ENCODE peak calls at places on chromosomes 1 and 21, in five cellular contexts. D is transverse colon, Q is uterus, T is prostate gland, S is tibial nerve. G is an unnamed sample.

GRCh38 chr1:6519935-6520621 is 28.6 kb upstream of the PLEKHG5 start:
- DNase-seq in Q (no peak), D (no peak), T (peak; percentile 65), S (no peak), G (no peak)

GRCh38 chr1:150272379-150272840 is at the start of gene C1orf54:
- DNase-seq in D (peak; percentile 26), T (no peak), S (peak; percentile 63), Q (peak; percentile 62), G (no peak)

GRCh38 chr1:233109121-233109520 is 158.7 kb downstream of the NTPCR start:
- DNase-seq in S (no peak), T (no peak), D (no peak), Q (no peak), G (no peak)

GRCh38 chr1:175539986-175540385 is 203.4 kb downstream of the TNR start:
- DNase-seq in S (no peak), D (no peak), Q (no peak), T (no peak), G (no peak)

GRCh38 chr1:63894627-63895256 is 120.9 kb downstream of the ROR1 start:
- DNase-seq in T (no peak), Q (no peak), S (no peak), D (no peak), G (no peak)

GRCh38 chr1:24036080-24036479 is 56.0 kb upstream of the SRSF10 start:
- DNase-seq in D (no peak), Q (no peak), S (no peak), T (no peak), G (no peak)

GRCh38 chr21:45876381-45877159 is 105.0 kb upstream of the COL6A1 start:
- DNase-seq in T (no peak), D (no peak), S (no peak), Q (peak; percentile 30), G (no peak)

GRCh38 chr1:152679454-152679853 is 4.4 kb downstream of the LCE2C start:
- DNase-seq in Q (no peak), T (no peak), D (no peak), S (no peak), G (no peak)

GRCh38 chr21:31279986-31280385 is 64.1 kb downstream of the TIAM1 start:
- DNase-seq in S (no peak), D (no peak), Q (no peak), T (no peak), G (no peak)

GRCh38 chr1:47859092-47859743 is 138.0 kb downstream of the TRABD2B start:
- DNase-seq in S (no peak), Q (no peak), D (no peak), T (no peak), G (peak; percentile 29)

GRCh38 chr1:54095543-54096286 is 42.3 kb downstream of the TCEANC2 start:
- DNase-seq in S (no peak), T (no peak), D (no peak), Q (peak; percentile 39), G (no peak)

GRCh38 chr1:41611068-41611931 is 126.8 kb upstream of the EDN2 start:
- DNase-seq in D (no peak), Q (no peak), S (no peak), T (no peak), G (no peak)

GRCh38 chr1:41607810-41608209 is 123.3 kb upstream of the EDN2 start:
- DNase-seq in D (no peak), S (no peak), Q (no peak), T (no peak), G (no peak)

GRCh38 chr1:41610361-41610760 is 125.9 kb upstream of the EDN2 start:
- DNase-seq in D (no peak), T (no peak), Q (no peak), S (no peak), G (no peak)

GRCh38 chr1:41609166-41609883 is 124.8 kb upstream of the EDN2 start:
- DNase-seq in S (no peak), T (no peak), D (no peak), Q (no peak), G (no peak)

DNA sequence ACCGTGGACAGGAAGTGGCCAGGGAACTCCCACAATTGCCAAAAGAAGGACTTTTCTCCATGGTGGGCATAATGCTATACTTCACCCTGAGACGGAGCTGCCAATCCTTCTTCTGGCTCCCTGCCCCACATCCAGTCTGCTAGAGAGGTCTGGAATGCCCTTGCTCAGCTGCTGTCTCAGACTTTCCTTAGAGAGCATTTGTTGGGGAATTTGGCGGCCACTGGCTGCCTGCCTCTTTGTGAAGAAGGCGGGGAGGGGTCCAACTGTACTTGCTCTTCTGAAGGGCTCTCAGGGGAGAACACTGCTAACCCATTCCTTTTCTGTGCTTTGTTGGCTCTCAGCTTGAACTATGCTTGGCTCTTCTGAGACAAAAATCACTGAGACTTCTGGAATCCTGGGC is 123.8 kb upstream of the EDN2 start:
- DNase-seq in Q (no peak), S (no peak), D (no peak), T (no peak), G (no peak)
- TF ChIP-seq CTCF in Q (no peak), S (no peak), D (no peak), T (no peak), G (no peak)

DNA sequence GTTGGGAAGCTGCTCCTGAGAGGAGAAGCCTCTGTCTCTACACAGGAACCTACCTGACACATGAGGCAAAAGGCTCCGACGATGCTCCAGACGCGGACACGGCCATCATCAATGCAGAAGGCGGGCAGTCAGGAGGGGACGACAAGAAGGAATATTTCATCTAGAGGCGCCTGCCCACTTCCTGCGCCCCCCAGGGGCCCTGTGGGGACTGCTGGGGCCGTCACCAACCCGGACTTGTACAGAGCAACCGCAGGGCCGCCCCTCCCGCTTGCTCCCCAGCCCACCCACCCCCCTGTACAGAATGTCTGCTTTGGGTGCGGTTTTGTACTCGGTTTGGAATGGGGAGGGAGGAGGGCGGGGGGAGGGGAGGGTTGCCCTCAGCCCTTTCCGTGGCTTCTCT is 3.9 kb upstream of the ACKR1 start:
- DNase-seq in D (no peak), T (no peak), Q (no peak), S (no peak), G (no peak)
- H3K4me3 ChIP-seq in D (no peak overlapping the region), T (no peak overlapping the region), Q (no peak overlapping the region), S (peak overlapping the region; percentile 24), G (no peak overlapping the region)

DNA sequence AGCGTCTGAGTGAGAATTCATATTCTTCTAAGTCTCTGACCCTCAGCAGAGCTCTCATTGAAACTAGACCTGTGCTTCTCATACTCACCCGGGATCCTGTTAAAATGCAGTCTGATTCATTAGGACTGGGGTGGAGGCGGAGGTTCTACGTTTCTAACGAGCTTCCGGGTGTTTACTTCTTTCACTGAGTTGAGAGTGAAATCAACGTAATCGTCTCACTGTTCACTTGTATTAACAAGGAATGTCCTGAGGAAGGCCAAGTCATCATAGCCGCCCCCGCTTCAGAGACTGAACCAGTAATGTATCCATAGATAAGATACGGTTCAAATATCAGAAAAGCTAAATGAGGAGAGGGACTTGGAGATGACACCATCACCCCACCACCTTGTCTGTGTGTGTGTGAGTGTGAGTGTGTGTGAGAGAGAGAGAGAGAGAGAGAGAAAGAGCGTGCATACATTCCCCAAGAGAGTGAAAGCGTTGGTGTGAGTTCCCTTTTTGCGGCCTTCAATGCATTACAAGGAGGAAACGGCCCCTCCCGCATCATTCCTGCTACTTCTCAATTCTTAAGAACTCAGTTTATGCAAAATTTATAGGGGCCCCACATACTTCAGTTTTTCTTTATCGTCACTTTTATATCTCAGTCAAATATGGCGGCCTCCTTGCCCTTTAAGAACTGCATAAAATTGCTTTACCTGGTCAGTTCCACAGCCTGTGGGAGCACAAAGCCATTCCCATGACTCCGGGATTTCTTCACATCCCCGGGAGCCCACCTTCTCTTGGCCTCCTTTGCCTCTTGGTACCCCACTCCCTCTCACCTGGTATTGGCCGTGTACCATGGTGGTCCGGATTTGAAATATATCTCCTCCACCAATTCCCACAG is 19.8 kb downstream of the KMO start:
- DNase-seq in S (no peak), Q (peak; percentile 16), T (no peak), D (peak; percentile 34), G (no peak)
- TF ChIP-seq POLR2A in S (no peak), Q (no peak), T (no peak), D (peak; percentile 39), G (no peak)

DNA sequence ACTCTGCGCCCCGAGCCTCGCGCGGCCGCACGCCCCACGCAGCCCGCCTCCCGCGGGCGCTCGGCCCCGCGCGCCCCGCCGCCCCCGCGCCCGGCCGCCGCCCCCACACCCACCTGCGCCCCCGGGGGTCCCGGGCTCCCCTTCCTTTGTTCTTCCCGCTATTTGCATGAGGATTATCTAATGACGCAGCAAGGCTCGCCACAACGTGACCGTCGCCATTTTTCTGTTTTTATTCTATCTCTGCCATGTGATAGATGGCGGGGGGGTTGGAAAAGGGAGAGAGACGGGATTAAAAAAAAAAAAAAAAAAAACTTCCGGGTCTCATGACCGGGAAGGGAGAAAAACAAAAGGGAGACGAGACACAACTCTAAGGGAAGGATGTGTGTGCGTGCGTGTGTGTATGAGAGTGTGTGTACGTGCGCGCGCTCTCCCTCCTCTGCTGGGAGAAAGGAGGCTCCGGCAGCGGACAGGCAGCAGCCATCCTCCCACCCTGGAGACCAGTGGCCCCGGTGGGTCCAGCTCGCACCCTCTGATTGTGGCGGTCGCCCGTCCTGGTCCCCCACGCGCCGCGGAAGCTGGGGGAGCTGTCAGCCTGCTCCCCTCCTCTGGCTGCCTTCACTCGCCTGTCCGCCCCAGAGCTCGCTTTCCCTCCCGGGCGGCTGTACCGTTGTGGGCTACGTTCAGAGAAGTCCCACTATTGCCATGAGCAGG is 80.4 kb upstream of the AK4 start:
- DNase-seq in Q (peak; percentile 82), D (peak; percentile 71), T (peak; percentile 77), S (peak; percentile 69), G (peak; percentile 73)
- TF ChIP-seq CTCF in Q (no peak), D (no peak), T (no peak), S (no peak), G (no peak)

GRCh38 chr1:37902983-37903382 is 43.6 kb upstream of the MTF1 start:
- DNase-seq in S (no peak), Q (no peak), D (no peak), T (no peak), G (no peak)
- H3K4me3 ChIP-seq in S (no peak overlapping the region), Q (no peak overlapping the region), D (no peak overlapping the region), T (no peak overlapping the region), G (no peak overlapping the region)

DNA sequence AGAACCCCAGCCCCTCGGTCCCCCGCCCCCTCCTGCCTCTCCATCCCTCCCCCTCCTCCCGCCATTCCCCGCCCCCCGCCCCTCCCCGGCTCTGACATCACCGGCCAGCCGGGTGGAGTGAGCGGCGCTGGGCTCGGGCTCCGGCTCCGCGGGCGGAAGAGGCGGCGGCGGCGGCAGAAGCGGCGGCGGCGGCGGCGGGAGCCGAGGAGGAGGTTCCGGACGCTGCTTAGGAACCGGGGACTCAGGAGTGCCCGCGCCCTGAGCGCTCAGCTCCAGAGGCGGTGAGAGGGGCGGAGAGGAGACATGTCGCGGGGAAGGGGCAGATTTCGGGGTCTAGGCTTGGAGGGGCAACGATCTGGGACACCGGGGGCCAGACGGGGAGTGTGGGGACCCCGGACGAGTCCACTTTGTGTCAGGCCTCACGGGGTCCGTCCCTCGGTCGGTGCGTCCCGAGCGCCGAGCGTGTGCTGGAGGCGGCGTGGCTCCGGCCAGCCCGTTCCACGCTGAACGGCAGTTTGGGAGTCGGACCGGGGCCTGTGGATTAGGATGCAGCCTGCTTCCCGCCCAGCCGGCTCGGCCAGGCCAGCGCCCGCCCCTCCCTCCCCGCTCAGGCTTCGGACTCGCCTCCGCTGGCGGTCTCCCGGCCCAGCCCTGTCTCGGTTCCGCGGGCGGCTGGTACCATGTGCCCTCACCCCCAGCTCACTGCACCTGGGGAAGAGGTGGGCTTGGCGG is at the start of gene PEA15:
- DNase-seq in Q (peak; percentile 76), D (peak; percentile 83), T (peak; percentile 69), S (peak; percentile 57), G (peak; percentile 93)
- TF ChIP-seq POLR2A in Q (peak; percentile 86), D (peak; percentile 66), T (peak; percentile 82), S (peak; percentile 51), G (no peak)

GRCh38 chr1:208190784-208191183 is 53.4 kb downstream of the PLXNA2 start:
- DNase-seq in D (no peak), Q (no peak), T (no peak), S (no peak), G (no peak)
- TF ChIP-seq CTCF in D (no peak), Q (no peak), T (no peak), S (no peak), G (no peak)

G was measured in lower leg skin.